ENCODE peak calls at places on chromosomes 7 and 10, in six cellular contexts. R, L, F, V, H and U are unnamed samples.

GRCh38 chr7:33921216-33921938 is 16.0 kb downstream of the BMPER start:
- DNase-seq in R (peak), H (no peak), L (no peak), F (no peak), V (no peak), U (no peak)

GRCh38 chr7:7861211-7861633 is 107.4 kb upstream of the GLCCI1 start:
- DNase-seq in R (no peak), F (no peak), H (no peak), L (peak), V (no peak), U (no peak)

GRCh38 chr10:67697646-67698245 is 1.8 kb upstream of the CTNNA3 start:
- DNase-seq in V (peak), F (no peak), H (no peak), L (peak), R (no peak), U (peak)

GRCh38 chr10:85557706-85558105 is 808.9 kb downstream of the GRID1 start:
- DNase-seq in V (no peak), H (no peak), R (no peak), L (no peak), F (no peak), U (no peak)

GRCh38 chr10:60985946-60986345 is 42.0 kb upstream of the RHOBTB1 start:
- DNase-seq in H (no peak), L (no peak), F (no peak), R (no peak), V (no peak), U (no peak)

GRCh38 chr10:110901954-110902819 is 16.8 kb downstream of the BBIP1 start:
- DNase-seq in L (peak), R (no peak), F (no peak), H (no peak), V (no peak), U (no peak)

GRCh38 chr10:63145782-63146181 is 12.7 kb downstream of the NRBF2 start:
- DNase-seq in L (no peak), F (no peak), V (no peak), H (no peak), R (no peak), U (no peak)

GRCh38 chr10:78769526-78769925 is 299.2 kb upstream of the ZMIZ1 start:
- DNase-seq in H (no peak), L (no peak), R (no peak), F (no peak), V (no peak), U (no peak)

GRCh38 chr10:6176691-6177231 is 26.0 kb upstream of the PFKFB3 start:
- DNase-seq in R (no peak), F (no peak), L (peak), H (no peak), V (no peak), U (no peak)

GRCh38 chr10:62815373-62816111 is 624 bp downstream of the EGR2 start:
- DNase-seq in V (peak), L (no peak), R (peak), F (no peak), H (peak), U (no peak)

DNA sequence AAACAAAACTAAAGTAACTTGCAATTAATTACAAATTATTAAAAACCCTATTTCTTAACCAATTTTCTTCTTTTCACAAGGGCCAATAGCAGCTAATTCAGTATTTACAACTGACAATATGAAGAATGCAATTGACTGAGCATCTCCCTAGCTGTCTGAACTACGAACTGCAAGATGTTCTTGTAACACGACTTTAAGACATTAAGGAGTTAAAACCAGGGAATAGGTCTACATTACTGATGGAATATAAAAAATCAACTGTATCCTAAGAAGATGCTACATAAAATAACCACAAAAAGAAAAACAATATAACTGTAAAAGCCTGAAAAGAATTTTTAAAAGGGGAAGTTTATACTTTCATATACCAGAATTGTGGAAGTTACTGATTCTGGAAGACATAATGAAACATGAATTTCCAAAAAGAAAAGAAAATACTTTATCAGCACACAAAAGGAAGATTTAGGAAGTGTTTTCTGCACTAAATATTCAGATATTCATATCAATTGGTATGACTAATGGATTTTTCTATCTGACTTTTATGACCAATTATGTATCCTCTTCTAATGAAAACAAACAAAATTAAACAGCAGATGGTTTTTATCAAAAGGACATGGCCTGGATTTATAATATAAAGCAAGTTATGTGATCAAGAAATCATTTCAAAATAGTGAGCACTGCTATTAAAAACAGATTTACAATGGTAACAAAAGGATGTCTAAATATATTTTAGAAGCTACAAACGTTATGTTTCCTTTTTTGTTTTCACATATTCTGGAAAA is 1.6 kb downstream of the GPR22 start:
- DNase-seq in F (no peak), H (no peak), V (peak), L (no peak), R (no peak), U (no peak)
- TF ChIP-seq CTCF in F (no peak), H (no peak), V (no peak), L (no peak), R (no peak), U (no peak)

GRCh38 chr7:64887756-64888508 is 15.1 kb upstream of the ZNF273 start:
- DNase-seq in L (no peak), R (peak), H (peak), V (peak), F (peak), U (peak)
- TF ChIP-seq CTCF in L (peak), R (no peak), H (peak), V (peak), F (peak), U (no peak)

GRCh38 chr7:127486654-127487053 is 94.1 kb upstream of the ZNF800 start:
- DNase-seq in F (no peak), R (no peak), H (no peak), V (peak), L (no peak), U (no peak)
- TF ChIP-seq CTCF in F (no peak), R (no peak), H (no peak), V (peak), L (peak), U (no peak)

GRCh38 chr7:29877196-29877595 is 70.9 kb downstream of the WIPF3 start:
- DNase-seq in F (no peak), V (no peak), H (no peak), R (no peak), L (peak), U (no peak)

GRCh38 chr7:29879609-29880008 is 73.3 kb downstream of the WIPF3 start:
- DNase-seq in R (no peak), L (peak), V (no peak), H (no peak), F (no peak), U (no peak)

GRCh38 chr7:29881724-29882123 is 75.4 kb downstream of the WIPF3 start:
- DNase-seq in F (no peak), V (peak), H (no peak), R (no peak), L (no peak), U (no peak)

GRCh38 chr7:29875741-29876140 is 69.4 kb downstream of the WIPF3 start:
- DNase-seq in F (no peak), V (no peak), H (no peak), L (no peak), R (no peak), U (no peak)

GRCh38 chr7:29878081-29878688 is 71.9 kb downstream of the WIPF3 start:
- DNase-seq in R (no peak), L (peak), F (peak), H (no peak), V (peak), U (no peak)
- TF ChIP-seq CTCF in R (no peak), L (peak), F (peak), H (peak), V (peak), U (peak)

DNA sequence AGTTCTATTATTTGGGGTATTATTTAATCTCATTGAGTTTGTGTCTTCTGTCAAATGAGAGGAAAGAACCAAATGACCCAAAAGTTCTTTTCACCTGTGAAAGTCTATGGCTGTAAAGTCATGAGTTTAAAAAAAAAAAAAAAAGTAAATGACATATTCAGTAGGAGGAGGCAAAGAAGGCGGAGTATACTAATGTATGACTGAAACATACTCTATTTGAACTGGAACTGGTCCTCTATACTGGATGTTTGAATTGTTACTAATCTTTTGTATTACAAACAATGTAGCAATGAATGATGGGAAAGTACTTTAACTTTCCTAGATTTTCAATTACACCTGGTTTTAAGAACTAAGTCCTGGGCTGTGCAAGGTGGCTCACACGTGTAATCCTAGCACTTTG is 24.9 kb upstream of the GSAP start:
- DNase-seq in H (no peak), F (no peak), V (no peak), R (no peak), L (no peak), U (no peak)
- TF ChIP-seq CTCF in H (no peak), F (no peak), V (no peak), R (no peak), L (no peak), U (no peak)

GRCh38 chr10:47311193-47311899 is 10.9 kb upstream of the GDF2 start:
- DNase-seq in H (no peak), R (no peak), V (no peak), L (peak), F (peak), U (no peak)

GRCh38 chr10:47308775-47309174 is 8.8 kb downstream of the GDF10 start:
- DNase-seq in L (no peak), V (no peak), H (no peak), R (no peak), F (no peak), U (no peak)

GRCh38 chr10:47310090-47310505 is 10.1 kb downstream of the GDF10 start:
- DNase-seq in L (no peak), H (no peak), F (no peak), R (no peak), V (no peak), U (no peak)

GRCh38 chr10:47307381-47307780 is 7.4 kb downstream of the GDF10 start:
- DNase-seq in R (no peak), V (no peak), L (no peak), F (no peak), H (no peak), U (no peak)

DNA sequence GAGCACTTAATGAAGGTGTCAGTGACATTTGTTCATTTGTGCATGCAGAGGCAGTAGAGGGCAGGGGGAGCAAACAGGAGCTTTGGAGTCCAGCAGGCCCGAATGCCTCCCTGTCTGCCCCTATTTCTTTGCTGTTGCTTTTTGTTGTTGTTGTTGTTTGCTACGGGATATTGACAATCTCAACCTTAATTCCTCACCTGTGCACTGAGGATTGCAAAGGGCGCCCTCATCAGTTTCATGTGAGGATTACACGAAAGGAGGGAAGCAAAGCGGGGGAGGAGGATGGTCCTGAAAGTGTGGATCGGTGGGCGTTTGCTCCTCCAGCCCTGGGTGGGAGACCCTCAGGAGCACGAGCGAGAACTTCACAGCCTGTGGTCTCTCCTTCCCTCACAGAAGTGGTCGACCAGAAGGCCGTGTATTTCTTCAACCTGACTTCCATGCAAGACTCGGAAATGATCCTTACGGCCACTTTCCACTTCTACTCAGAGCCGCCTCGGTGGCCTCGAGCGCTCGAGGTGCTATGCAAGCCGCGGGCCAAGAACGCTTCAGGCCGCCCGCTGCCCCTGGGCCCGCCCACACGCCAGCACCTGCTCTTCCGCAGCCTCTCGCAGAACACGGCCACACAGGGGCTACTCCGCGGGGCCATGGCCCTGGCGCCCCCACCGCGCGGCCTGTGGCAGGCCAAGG is 9.5 kb downstream of the GDF10 start:
- DNase-seq in L (no peak), H (no peak), F (no peak), R (no peak), V (peak), U (no peak)
- TF ChIP-seq CTCF in L (peak), H (peak), F (peak), R (no peak), V (peak), U (no peak)

DNA sequence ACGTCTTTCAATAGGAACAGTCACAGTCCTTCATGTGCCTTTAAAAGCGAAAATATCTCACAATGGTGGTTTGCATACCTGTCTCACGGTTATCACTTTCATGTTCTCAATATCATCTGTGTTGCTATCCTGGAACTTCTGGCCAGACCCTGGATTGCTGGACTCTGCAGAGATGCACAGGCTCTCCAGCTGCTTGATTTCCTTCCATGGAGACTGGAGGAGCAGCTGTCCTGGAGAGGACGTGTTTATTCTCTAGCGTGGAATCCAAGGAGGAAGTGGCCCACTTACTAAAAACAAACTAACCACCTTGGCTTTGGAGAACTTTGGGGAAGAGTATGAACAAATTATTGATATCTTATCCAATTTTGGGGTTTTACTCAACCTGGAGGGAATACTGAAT is 16.5 kb downstream of the BTBD16 start:
- DNase-seq in H (no peak), R (no peak), L (no peak), F (no peak), V (no peak), U (no peak)
- TF ChIP-seq CTCF in H (no peak), R (no peak), L (no peak), F (no peak), V (no peak), U (no peak)

GRCh38 chr10:55500931-55501559 is 700.0 kb upstream of the PCDH15 start:
- DNase-seq in L (peak), F (no peak), H (no peak), V (peak), R (no peak), U (peak)
- TF ChIP-seq CTCF in L (peak), F (peak), H (peak), V (peak), R (no peak), U (peak)

DNA sequence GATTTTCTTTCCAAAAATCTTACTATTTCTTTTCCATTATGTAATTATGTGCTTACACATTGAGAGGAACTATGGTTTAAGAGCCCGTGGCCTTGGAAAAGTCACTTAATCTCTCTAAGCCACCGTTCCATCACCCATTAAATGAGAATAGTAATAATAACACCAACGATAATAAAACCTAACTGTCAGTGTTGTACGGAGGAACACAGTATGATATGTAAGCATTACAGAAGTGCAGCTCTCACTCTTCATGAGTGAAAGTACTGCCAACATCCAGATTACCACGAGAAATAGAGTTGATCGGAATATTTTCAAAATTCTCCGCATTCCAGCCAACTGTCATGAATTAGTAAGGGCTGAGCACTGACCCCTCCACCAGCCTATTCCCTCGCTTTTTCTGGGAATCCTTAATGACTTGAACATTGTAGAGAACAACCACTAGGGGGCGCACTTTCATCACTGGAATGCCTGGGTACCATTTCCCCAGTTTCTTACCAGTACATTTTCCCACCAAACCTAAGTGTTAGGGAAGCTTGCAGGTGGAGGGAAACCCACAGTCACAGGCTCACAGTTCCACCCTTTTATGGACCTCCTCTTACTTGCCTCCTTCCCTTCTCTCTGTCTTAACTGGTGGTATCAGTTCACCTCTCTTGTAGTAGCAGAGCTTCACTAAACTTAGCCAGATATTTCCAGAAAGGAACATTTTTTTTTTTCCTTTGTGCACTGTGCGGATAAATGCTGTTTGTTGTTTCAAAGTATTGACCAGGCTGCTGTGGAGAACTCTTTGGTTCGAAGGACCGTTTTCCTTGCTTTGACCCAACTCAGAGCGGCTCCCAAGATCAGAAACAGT is 27.8 kb downstream of the NKX2-3 start:
- DNase-seq in H (no peak), L (peak), R (no peak), F (peak), V (peak), U (peak)
- TF ChIP-seq CTCF in H (peak), L (peak), R (no peak), F (peak), V (peak), U (peak)

GRCh38 chr10:122850705-122851640 is 5.3 kb upstream of the CUZD1 start:
- DNase-seq in H (no peak), R (no peak), V (no peak), F (no peak), L (peak), U (no peak)

GRCh38 chr10:122845783-122846332 is at the start of gene CUZD1:
- DNase-seq in L (no peak), V (peak), F (no peak), H (no peak), R (no peak), U (no peak)

GRCh38 chr10:122849090-122849489 is 3.4 kb upstream of the CUZD1 start:
- DNase-seq in H (no peak), F (no peak), V (no peak), R (no peak), L (no peak), U (no peak)

GRCh38 chr10:122849900-122850605 is 4.4 kb upstream of the CUZD1 start:
- DNase-seq in R (no peak), L (no peak), V (no peak), H (no peak), F (no peak), U (no peak)

DNA sequence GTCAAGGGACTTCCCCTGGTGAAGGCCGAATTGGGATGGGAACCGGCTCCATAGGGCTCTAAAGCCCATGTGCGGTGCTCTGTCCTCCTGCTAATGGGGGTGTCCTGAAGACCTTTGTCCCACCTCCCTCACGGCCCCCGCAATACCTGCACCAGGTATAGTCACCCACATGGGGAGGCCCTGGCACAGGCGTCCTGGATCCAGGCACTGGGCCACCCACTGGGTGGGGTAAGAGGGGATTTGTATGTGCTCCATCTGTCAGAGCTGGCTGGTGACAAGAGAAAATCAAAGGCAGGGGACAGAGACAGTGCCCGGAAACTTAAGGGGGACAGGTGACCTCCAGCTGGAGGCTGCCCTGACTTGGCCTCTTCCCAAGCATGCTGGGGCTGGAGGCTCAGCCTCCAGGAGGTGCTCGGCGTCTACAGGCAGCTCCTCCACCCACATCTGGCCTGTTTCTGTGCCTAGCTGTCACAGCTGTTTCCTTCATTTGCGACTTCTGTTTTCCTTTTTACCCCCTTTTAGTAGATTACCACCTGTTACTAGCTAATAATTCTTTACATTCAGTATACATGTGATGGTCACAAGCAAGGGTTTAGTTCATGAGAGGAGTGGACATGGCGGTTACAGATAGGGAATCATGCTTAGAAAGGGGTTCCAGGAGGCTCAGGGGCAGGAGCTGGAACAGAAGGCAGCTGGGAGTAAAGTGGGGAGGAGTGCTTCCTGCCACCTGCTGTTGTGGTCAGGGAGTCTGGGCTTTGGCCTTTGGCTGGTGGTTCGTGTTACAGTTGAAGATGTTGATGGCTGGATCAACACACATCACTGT is 2.3 kb upstream of the CUZD1 start:
- DNase-seq in L (no peak), V (no peak), R (no peak), H (no peak), F (no peak), U (no peak)
- TF ChIP-seq CTCF in L (no peak), V (no peak), R (no peak), H (no peak), F (no peak), U (no peak)